ENCODE peak calls at places on chromosomes 16 and 17, in five cellular contexts. M is T-helper 2 cell, I is NCI-H2171, N is endothelial cell of umbilical vein, G is GM13976. W is an unnamed sample.

GRCh38 chr17:55347341-55347740 is 74.3 kb downstream of the MMD start:
- DNase-seq in G (no peak), M (no peak), I (no peak), N (no peak), W (no peak)

GRCh38 chr17:27492470-27492869 is 36.2 kb downstream of the KSR1 start:
- DNase-seq in N (no peak), M (no peak), G (no peak), I (no peak), W (no peak)

GRCh38 chr17:38798614-38799500 is 499 bp downstream of the PIP4K2B start:
- DNase-seq in N (peak), G (peak), M (peak), I (no peak), W (no peak)

GRCh38 chr17:32755045-32755805 is 121.7 kb downstream of the MYO1D start:
- DNase-seq in M (no peak), N (peak), I (peak), G (peak), W (peak)

GRCh38 chr17:46167826-46168569 is 25.2 kb downstream of the KANSL1 start:
- DNase-seq in G (no peak), N (no peak), M (no peak), I (no peak), W (no peak)

GRCh38 chr17:78132086-78132676 is 1.6 kb downstream of the TMC8 start:
- DNase-seq in M (no peak), N (no peak), I (no peak), G (no peak), W (no peak)

GRCh38 chr16:10121496-10121895 is 60.7 kb downstream of the GRIN2A start:
- DNase-seq in G (no peak), M (no peak), I (no peak), N (no peak), W (no peak)

GRCh38 chr17:44493339-44493738 is 9.9 kb downstream of the GPATCH8 start:
- DNase-seq in M (no peak), G (no peak), I (no peak), N (no peak), W (no peak)

GRCh38 chr16:84648595-84649510 is 542 bp downstream of the KLHL36 start:
- DNase-seq in G (peak), M (peak), I (no peak), N (no peak), W (no peak)

GRCh38 chr17:8413321-8413720 is 15.7 kb upstream of the RNF222 start:
- DNase-seq in I (no peak), M (no peak), N (no peak), G (no peak), W (no peak)

GRCh38 chr16:50859628-50860360 is 117.9 kb downstream of the CYLD start:
- DNase-seq in N (no peak), G (no peak), I (no peak), M (no peak), W (no peak)

GRCh38 chr17:45873728-45874127 is 20.6 kb upstream of the MAPT start:
- DNase-seq in G (no peak), M (no peak), I (no peak), N (no peak), W (no peak)

GRCh38 chr16:89909777-89910716 is 8.6 kb upstream of the MC1R start:
- DNase-seq in N (peak), M (peak), I (peak), G (peak), W (no peak)

GRCh38 chr17:49932131-49932723 is 36.8 kb upstream of the DLX4 start:
- DNase-seq in N (no peak), M (no peak), I (no peak), G (no peak), W (no peak)

GRCh38 chr17:27778193-27778592 is 22.1 kb downstream of the NOS2 start:
- DNase-seq in G (no peak), I (no peak), N (no peak), M (no peak), W (no peak)

GRCh38 chr16:66596986-66597848 is 7.3 kb upstream of the CMTM3 start:
- DNase-seq in M (no peak), I (no peak), G (no peak), N (no peak), W (no peak)

GRCh38 chr17:11996722-11997146 is 541 bp downstream of the ZNF18 start:
- DNase-seq in I (peak), G (peak), N (peak), M (no peak), W (peak)

GRCh38 chr16:66569131-66569530 is 2.9 kb downstream of the CMTM1 start:
- DNase-seq in G (no peak), I (no peak), M (no peak), N (peak), W (no peak)

GRCh38 chr17:49565948-49566491 is 9.7 kb upstream of the NXPH3 start:
- DNase-seq in G (no peak), I (peak), M (no peak), N (no peak), W (no peak)

GRCh38 chr17:56771563-56771962 is 62.2 kb downstream of the C17orf67 start:
- DNase-seq in G (no peak), I (no peak), M (no peak), N (no peak), W (no peak)

GRCh38 chr17:44359458-44360143 is 4.1 kb downstream of the FAM171A2 start:
- DNase-seq in M (no peak), N (no peak), I (no peak), G (no peak), W (no peak)

GRCh38 chr16:61937646-61938045 is 98.6 kb downstream of the CDH8 start:
- DNase-seq in N (no peak), M (no peak), I (no peak), G (no peak), W (no peak)

GRCh38 chr16:80300456-80300855 is 240.3 kb upstream of the DYNLRB2 start:
- DNase-seq in M (no peak), G (no peak), N (no peak), I (no peak), W (no peak)

GRCh38 chr17:9729034-9729650 is 62.2 kb downstream of the DHRS7C start:
- DNase-seq in I (peak), N (peak), G (peak), M (no peak), W (peak)

GRCh38 chr17:57295526-57296023 is 39.3 kb downstream of the MSI2 start:
- DNase-seq in G (no peak), I (no peak), N (peak), M (no peak), W (peak)

GRCh38 chr17:77303620-77304019 is 162.9 kb downstream of the SEC14L1 start:
- DNase-seq in M (no peak), G (no peak), I (no peak), N (no peak), W (no peak)